ENCODE peak calls at places on chromosome 9, in eight cellular contexts. J, M, T, N, R, F, L and X are unnamed samples.

GRCh38 chr9:128249914-128250838 is 25.6 kb downstream of the GOLGA2 start:
- DNase-seq in J (peak; percentile 98), M (peak; percentile 97), T (peak; percentile 76), N (peak; percentile 97), R (peak; percentile 72), F (peak; percentile 78), L (peak; percentile 100), X (peak; percentile 81)

GRCh38 chr9:127455299-127455992 is 4.1 kb downstream of the LRSAM1 start:
- DNase-seq in J (no peak), M (peak; percentile 51), T (peak; percentile 31), N (peak; percentile 83), R (peak; percentile 41), F (no peak), L (no peak), X (no peak)

GRCh38 chr9:132128191-132128590 is 33.7 kb upstream of the NTNG2 start:
- DNase-seq in J (no peak), M (no peak), T (no peak), N (no peak), R (no peak), F (no peak), L (no peak), X (peak; percentile 43)

GRCh38 chr9:82489579-82489915 is 501.0 kb downstream of the SPATA31D1 start:
- DNase-seq in J (no peak), M (peak; percentile 35), T (no peak), N (no peak), R (no peak), F (no peak), L (no peak), X (no peak)

GRCh38 chr9:16344343-16344742 is 526.1 kb downstream of the BNC2 start:
- DNase-seq in J (no peak), M (peak; percentile 72), T (no peak), N (no peak), R (no peak), F (no peak), L (no peak), X (no peak)

GRCh38 chr9:94096819-94097577 is 12.7 kb downstream of the PTPDC1 start:
- DNase-seq in J (no peak), M (peak; percentile 90), T (no peak), N (no peak), R (no peak), F (no peak), L (no peak), X (no peak)

GRCh38 chr9:79896390-79896789 is 324.6 kb downstream of the TLE4 start:
- DNase-seq in J (no peak), M (peak; percentile 57), T (no peak), N (no peak), R (no peak), F (no peak), L (no peak), X (no peak)

GRCh38 chr9:26413625-26414024 is 479.0 kb downstream of the CAAP1 start:
- DNase-seq in J (no peak), M (no peak), T (no peak), N (no peak), R (no peak), F (no peak), L (no peak), X (no peak)

GRCh38 chr9:109063765-109064164 is 50.5 kb upstream of the CTNNAL1 start:
- DNase-seq in J (no peak), M (peak; percentile 34), T (no peak), N (no peak), R (no peak), F (no peak), L (no peak), X (peak; percentile 51)

GRCh38 chr9:97985058-97985861 is 2.1 kb downstream of the ANP32B start:
- DNase-seq in J (peak; percentile 17), M (peak; percentile 38), T (no peak), N (peak; percentile 83), R (peak; percentile 54), F (no peak), L (no peak), X (peak; percentile 53)

GRCh38 chr9:27572918-27573698 is at the start of gene C9orf72:
- DNase-seq in J (peak; percentile 79), M (peak; percentile 75), T (peak; percentile 86), N (peak; percentile 94), R (peak; percentile 44), F (peak; percentile 83), L (peak; percentile 84), X (peak; percentile 76)

GRCh38 chr9:117887383-117887782 is 183.2 kb downstream of the TLR4 start:
- DNase-seq in J (no peak), M (peak; percentile 3), T (no peak), N (no peak), R (no peak), F (no peak), L (no peak), X (no peak)

GRCh38 chr9:84230355-84231136 is 110.0 kb downstream of the SLC28A3 start:
- DNase-seq in J (no peak), M (no peak), T (no peak), N (no peak), R (no peak), F (no peak), L (no peak), X (peak; percentile 38)

GRCh38 chr9:78539904-78540303 is 243.0 kb downstream of the PSAT1 start:
- DNase-seq in J (no peak), M (no peak), T (no peak), N (no peak), R (peak; percentile 48), F (no peak), L (no peak), X (no peak)

GRCh38 chr9:107258919-107259318 is 24.2 kb upstream of the RAD23B start:
- DNase-seq in J (no peak), M (no peak), T (no peak), N (no peak), R (no peak), F (no peak), L (no peak), X (no peak)

GRCh38 chr9:113989781-113990569 is 88.1 kb downstream of the AMBP start:
- DNase-seq in J (no peak), M (no peak), T (no peak), N (no peak), R (no peak), F (no peak), L (no peak), X (no peak)

GRCh38 chr9:91716239-91716638 is 233.8 kb downstream of the ROR2 start:
- DNase-seq in J (no peak), M (no peak), T (no peak), N (no peak), R (no peak), F (no peak), L (no peak), X (no peak)

GRCh38 chr9:93908591-93909241 is 46.4 kb downstream of the BARX1 start:
- DNase-seq in J (no peak), M (no peak), T (no peak), N (no peak), R (no peak), F (peak; percentile 64), L (no peak), X (no peak)

GRCh38 chr9:6305954-6306563 is 22.1 kb upstream of the TPD52L3 start:
- DNase-seq in J (no peak), M (peak; percentile 68), T (no peak), N (peak; percentile 28), R (peak; percentile 69), F (peak; percentile 20), L (no peak), X (no peak)

GRCh38 chr9:16870606-16871357 is at the start of gene BNC2:
- DNase-seq in J (no peak), M (no peak), T (peak; percentile 52), N (no peak), R (no peak), F (peak; percentile 32), L (peak; percentile 47), X (peak; percentile 53)

GRCh38 chr9:38344566-38345324 is 47.8 kb upstream of the ALDH1B1 start:
- DNase-seq in J (no peak), M (no peak), T (no peak), N (no peak), R (no peak), F (no peak), L (no peak), X (no peak)

GRCh38 chr9:114499528-114499927 is 5.7 kb downstream of the WHRN start:
- DNase-seq in J (no peak), M (peak; percentile 23), T (no peak), N (no peak), R (no peak), F (peak; percentile 73), L (no peak), X (peak; percentile 96)

GRCh38 chr9:116152390-116152789 is 1.2 kb upstream of the PAPPA start:
- DNase-seq in J (no peak), M (peak; percentile 31), T (no peak), N (peak; percentile 61), R (peak; percentile 17), F (no peak), L (no peak), X (no peak)

GRCh38 chr9:21316032-21316842 is 11.1 kb upstream of the IFNA5 start:
- DNase-seq in J (no peak), M (no peak), T (no peak), N (no peak), R (no peak), F (no peak), L (no peak), X (no peak)

GRCh38 chr9:131111854-131112311 is 13.5 kb upstream of the NUP214 start:
- DNase-seq in J (no peak), M (no peak), T (no peak), N (no peak), R (no peak), F (no peak), L (peak; percentile 5), X (no peak)

GRCh38 chr9:95497772-95498171 is 19.0 kb downstream of the PTCH1 start:
- DNase-seq in J (no peak), M (no peak), T (no peak), N (no peak), R (no peak), F (no peak), L (no peak), X (no peak)

GRCh38 chr9:1514733-1515363 is 464.7 kb downstream of the DMRT2 start:
- DNase-seq in J (no peak), M (peak; percentile 34), T (no peak), N (no peak), R (peak; percentile 28), F (no peak), L (no peak), X (no peak)

GRCh38 chr9:115373000-115373709 is 255.2 kb upstream of the TNC start:
- DNase-seq in J (no peak), M (peak; percentile 97), T (no peak), N (peak; percentile 29), R (peak; percentile 89), F (no peak), L (no peak), X (no peak)

GRCh38 chr9:21624675-21625477 is 142.8 kb upstream of the IFNE start:
- DNase-seq in J (no peak), M (no peak), T (no peak), N (no peak), R (no peak), F (no peak), L (no peak), X (no peak)

GRCh38 chr9:115267788-115268187 is 149.8 kb upstream of the TNC start:
- DNase-seq in J (no peak), M (peak; percentile 37), T (no peak), N (no peak), R (no peak), F (no peak), L (no peak), X (no peak)